ENCODE peak calls at places on chromosome 14, in eight cellular contexts. Q is fibroblast of lung, I is GM13976, M is prostate gland, C is lower leg skin, F is nephron progenitor cell, W is NCI-H1092 treated with DMSO at 0.1 percent for 48 hours, J is T follicular helper cell. T is an unnamed sample.

GRCh38 chr14:99579903-99580570 is 24.0 kb downstream of the CCDC85C start:
- DNase-seq in J (no peak), C (no peak), Q (no peak), M (peak), F (peak), I (no peak), W (no peak), T (peak)

GRCh38 chr14:97705976-97706375 is 908.8 kb downstream of the VRK1 start:
- DNase-seq in M (no peak), F (no peak), W (no peak), I (no peak), Q (no peak), C (no peak), J (no peak), T (no peak)

GRCh38 chr14:24574206-24574774 is 1.8 kb downstream of the CTSG start:
- DNase-seq in J (no peak), F (no peak), C (no peak), Q (no peak), I (no peak), M (no peak), W (no peak), T (no peak)

GRCh38 chr14:22460461-22461195 is 128.4 kb downstream of the DAD1 start:
- DNase-seq in M (no peak), F (no peak), I (peak), W (no peak), J (no peak), C (no peak), Q (peak), T (no peak)

GRCh38 chr14:91885113-91885712 is 17.9 kb upstream of the TC2N start:
- DNase-seq in F (no peak), I (no peak), M (no peak), W (no peak), C (no peak), J (no peak), Q (no peak), T (no peak)

GRCh38 chr14:96001866-96002510 is 37.2 kb upstream of the C14orf132 start:
- DNase-seq in F (peak), J (no peak), C (no peak), W (peak), I (no peak), M (no peak), Q (peak), T (peak)

GRCh38 chr14:59630281-59630963 is 53.8 kb upstream of the CCDC175 start:
- DNase-seq in J (no peak), Q (no peak), W (peak), M (no peak), F (peak), I (peak), C (no peak), T (peak)

GRCh38 chr14:104387000-104387384 is 192.6 kb upstream of the C14orf180 start:
- DNase-seq in I (peak), J (no peak), W (peak), Q (no peak), C (no peak), M (no peak), F (no peak), T (no peak)

GRCh38 chr14:70731447-70732239 is 77.7 kb downstream of the MAP3K9 start:
- DNase-seq in M (peak), W (no peak), J (no peak), Q (no peak), F (no peak), C (no peak), I (no peak), T (no peak)

GRCh38 chr14:105911006-105911847 is 384.8 kb downstream of the TMEM121 start:
- DNase-seq in J (no peak), Q (no peak), C (no peak), F (no peak), W (no peak), M (no peak), I (no peak), T (no peak)

GRCh38 chr14:77498120-77498979 is at the start of gene ISM2:
- DNase-seq in J (peak), Q (peak), F (peak), C (no peak), I (peak), W (peak), M (peak), T (peak)

GRCh38 chr14:101407328-101407727 is 154.0 kb upstream of the DIO3 start:
- DNase-seq in Q (no peak), C (no peak), W (no peak), I (no peak), J (no peak), F (no peak), M (no peak), T (no peak)

GRCh38 chr14:93332032-93332852 is 594 bp downstream of the BTBD7 start:
- DNase-seq in Q (peak), F (peak), I (peak), J (peak), M (peak), W (peak), C (peak), T (peak)

GRCh38 chr14:102573591-102574046 is 18.8 kb upstream of the RCOR1 start:
- DNase-seq in M (no peak), Q (no peak), I (peak), W (no peak), C (no peak), F (no peak), J (no peak), T (no peak)

GRCh38 chr14:70845601-70846000 is 36.3 kb upstream of the MAP3K9 start:
- DNase-seq in Q (no peak), M (no peak), J (no peak), C (no peak), I (no peak), W (no peak), F (no peak), T (no peak)

GRCh38 chr14:77593501-77593911 is 22.9 kb downstream of the SPTLC2 start:
- DNase-seq in I (peak), M (no peak), W (no peak), C (no peak), Q (no peak), F (no peak), J (no peak), T (no peak)

GRCh38 chr14:78162202-78162601 is 8.0 kb upstream of the NRXN3 start:
- DNase-seq in W (no peak), I (no peak), Q (no peak), J (no peak), C (no peak), F (no peak), M (no peak), T (no peak)

GRCh38 chr14:63039800-63040380 is 5.4 kb downstream of the KCNH5 start:
- DNase-seq in M (no peak), C (no peak), W (peak), I (no peak), F (peak), Q (peak), J (no peak), T (peak)

GRCh38 chr14:100911665-100912316 is 8.3 kb upstream of the RTL1 start:
- DNase-seq in I (no peak), M (no peak), Q (no peak), W (peak), J (no peak), C (no peak), F (no peak), T (no peak)

GRCh38 chr14:100590726-100591452 is 3.7 kb upstream of the BEGAIN start:
- DNase-seq in I (no peak), Q (no peak), W (no peak), J (no peak), F (no peak), M (no peak), C (no peak), T (peak)

GRCh38 chr14:29310757-29311156 is 544.2 kb downstream of the FOXG1 start:
- DNase-seq in I (no peak), W (no peak), C (no peak), Q (peak), M (no peak), F (no peak), J (no peak), T (no peak)

GRCh38 chr14:83842536-83842935 is 1687.4 kb upstream of the FLRT2 start:
- DNase-seq in F (no peak), I (no peak), C (no peak), W (peak), Q (no peak), M (no peak), J (no peak), T (peak)

GRCh38 chr14:63046339-63047268 is 1.3 kb upstream of the KCNH5 start:
- DNase-seq in J (no peak), M (no peak), I (no peak), W (peak), Q (no peak), C (no peak), F (peak), T (peak)

GRCh38 chr14:37051153-37051552 is 121.3 kb downstream of the SLC25A21 start:
- DNase-seq in I (no peak), Q (no peak), J (no peak), M (no peak), W (no peak), C (no peak), F (no peak), T (no peak)

GRCh38 chr14:79613625-79614024 is 597.7 kb downstream of the DIO2 start:
- DNase-seq in Q (no peak), C (no peak), M (no peak), I (no peak), F (no peak), J (no peak), W (no peak), T (no peak)

GRCh38 chr14:81023095-81023710 is 67.8 kb downstream of the TSHR start:
- DNase-seq in W (no peak), Q (no peak), J (no peak), F (no peak), M (no peak), I (no peak), C (no peak), T (no peak)

GRCh38 chr14:53952533-53952932 is 4.1 kb downstream of the BMP4 start:
- DNase-seq in J (no peak), M (no peak), I (no peak), F (no peak), C (no peak), W (no peak), Q (peak), T (no peak)

GRCh38 chr14:50677527-50678063 is 9.5 kb upstream of the SAV1 start:
- DNase-seq in M (peak), W (no peak), Q (peak), I (peak), C (no peak), F (no peak), J (no peak), T (no peak)

GRCh38 chr14:50230601-50231474 is 540 bp downstream of the SOS2 start:
- DNase-seq in C (peak), J (peak), W (peak), F (peak), I (peak), Q (peak), M (peak), T (peak)

GRCh38 chr14:50340945-50341344 is 28.8 kb downstream of the DMAC2L start:
- DNase-seq in C (no peak), F (peak), Q (no peak), W (no peak), M (no peak), J (no peak), I (no peak), T (no peak)

GRCh38 chr14:95460647-95461478 is 55.6 kb downstream of the SYNE3 start:
- DNase-seq in Q (peak), J (no peak), C (no peak), M (no peak), W (peak), I (no peak), F (peak), T (peak)

GRCh38 chr14:93984070-93984469 is 7.7 kb upstream of the ASB2 start:
- DNase-seq in M (no peak), C (no peak), Q (no peak), I (no peak), W (no peak), F (no peak), J (no peak), T (no peak)

GRCh38 chr14:105187935-105188524 is 6.9 kb upstream of the NUDT14 start:
- DNase-seq in W (no peak), J (no peak), F (no peak), Q (no peak), M (no peak), I (no peak), C (no peak), T (no peak)

GRCh38 chr14:69713976-69714716 is 52.8 kb upstream of the SRSF5 start:
- DNase-seq in F (no peak), Q (no peak), M (peak), J (no peak), W (peak), C (no peak), I (no peak), T (no peak)

GRCh38 chr14:73249564-73250316 is 12.4 kb downstream of the PAPLN start:
- DNase-seq in J (no peak), I (no peak), M (no peak), F (no peak), W (no peak), Q (no peak), C (no peak), T (no peak)

GRCh38 chr14:23013056-23014054 is 3.4 kb upstream of the C14orf93 start:
- DNase-seq in F (no peak), M (no peak), C (no peak), W (no peak), Q (no peak), I (no peak), J (no peak), T (no peak)